ENCODE peak calls at places on chromosomes 5 and 9, in ten cellular contexts. Q is CD4-positive, alpha-beta T cell; A is WERI-Rb-1; N is SK-N-SH; L is HAP-1; D is A673; W is ovary; T is CD4-positive, alpha-beta memory T cell; C is mammary epithelial cell; O is fibroblast of lung. J is an unnamed sample.

GRCh38 chr5:91848453-91848852 is 465.3 kb upstream of the ARRDC3 start:
- DNase-seq in Q (no peak), A (no peak), N (no peak), L (no peak), D (peak; percentile 74), W (no peak), T (no peak), C (peak; percentile 70), O (peak; percentile 94), J (no peak)

GRCh38 chr9:121871431-121872025 is 220.1 kb downstream of the DAB2IP start:
- DNase-seq in Q (no peak), A (no peak), N (no peak), L (no peak), D (no peak), W (no peak), T (no peak), C (peak; percentile 37), O (no peak), J (no peak)

GRCh38 chr5:160174780-160175437 is 54.4 kb upstream of the FABP6 start:
- DNase-seq in Q (no peak), A (no peak), N (no peak), L (no peak), D (no peak), W (no peak), T (no peak), C (no peak), O (no peak), J (no peak)

GRCh38 chr5:136620016-136620419 is 254.7 kb upstream of the TRPC7 start:
- DNase-seq in Q (no peak), A (no peak), N (no peak), L (no peak), D (no peak), W (no peak), T (no peak), C (no peak), O (no peak), J (no peak)

GRCh38 chr5:141957367-141957993 is 522 bp downstream of the PCDH12 start:
- DNase-seq in Q (no peak), A (peak; percentile 46), N (peak; percentile 42), L (no peak), D (no peak), W (no peak), T (no peak), C (no peak), O (no peak), J (no peak)

GRCh38 chr9:134205636-134206316 is 41.4 kb upstream of the RNU6ATAC start:
- DNase-seq in Q (no peak), A (no peak), N (peak; percentile 70), L (no peak), D (peak; percentile 89), W (peak; percentile 13), T (no peak), C (no peak), O (no peak), J (peak; percentile 28)

GRCh38 chr9:6428940-6429889 is 16.2 kb downstream of the UHRF2 start:
- DNase-seq in Q (no peak), A (no peak), N (no peak), L (no peak), D (no peak), W (no peak), T (peak; percentile 31), C (no peak), O (no peak), J (no peak)

GRCh38 chr5:92102313-92102712 is 719.2 kb upstream of the ARRDC3 start:
- DNase-seq in Q (no peak), A (no peak), N (no peak), L (no peak), D (no peak), W (no peak), T (no peak), C (no peak), O (no peak), J (no peak)

GRCh38 chr5:77645995-77646639 is 7.6 kb upstream of the OTP start:
- DNase-seq in Q (no peak), A (no peak), N (no peak), L (no peak), D (no peak), W (no peak), T (no peak), C (no peak), O (no peak), J (no peak)

GRCh38 chr5:77642915-77643653 is 4.6 kb upstream of the OTP start:
- DNase-seq in Q (no peak), A (no peak), N (peak; percentile 51), L (no peak), D (no peak), W (no peak), T (no peak), C (no peak), O (no peak), J (no peak)

GRCh38 chr5:77645158-77645994 is 6.9 kb upstream of the OTP start:
- DNase-seq in Q (no peak), A (peak; percentile 68), N (peak; percentile 93), L (peak; percentile 78), D (peak; percentile 43), W (no peak), T (no peak), C (no peak), O (no peak), J (peak; percentile 74)

GRCh38 chr5:77643654-77644404 is 5.3 kb upstream of the OTP start:
- DNase-seq in Q (no peak), A (no peak), N (peak; percentile 26), L (no peak), D (no peak), W (no peak), T (no peak), C (no peak), O (no peak), J (no peak)

GRCh38 chr5:77644443-77645157 is 6.1 kb upstream of the OTP start:
- DNase-seq in Q (no peak), A (no peak), N (peak; percentile 44), L (no peak), D (no peak), W (no peak), T (no peak), C (no peak), O (no peak), J (no peak)
- H3K27me3 ChIP-seq in Q (peaks cover 85% of the 10 kb centered on the region), A (peaks cover 7% of the 10 kb centered on the region), N (peaks cover 91% of the 10 kb centered on the region), L (peaks cover 39% of the 10 kb centered on the region), D (peaks cover 99% of the 10 kb centered on the region), W (no peaks in the 10 kb centered on the region), T (peaks cover 65% of the 10 kb centered on the region), C (peaks cover 66% of the 10 kb centered on the region), O (peaks cover 62% of the 10 kb centered on the region), J (peaks cover 85% of the 10 kb centered on the region)

DNA sequence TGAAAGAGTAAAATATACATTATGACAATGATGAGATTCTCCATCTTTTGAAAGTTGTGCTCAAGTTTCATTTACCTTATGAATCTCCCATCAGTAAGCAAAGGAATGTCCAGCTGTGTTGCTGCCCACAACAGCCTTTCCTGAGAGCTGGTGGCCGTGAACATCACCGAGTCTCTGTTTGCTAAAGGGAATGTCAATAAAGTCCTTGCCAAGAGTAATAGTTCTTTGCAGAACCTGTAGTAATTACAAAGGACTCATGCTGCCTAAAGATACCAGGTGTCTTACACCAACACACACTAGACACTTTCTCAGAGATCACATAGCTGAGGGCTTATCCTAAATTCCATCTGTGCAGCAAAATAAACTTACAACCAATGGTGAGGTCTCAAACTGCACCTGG is 111.2 kb upstream of the DAPK1 start:
- DNase-seq in Q (no peak), A (no peak), N (no peak), L (no peak), D (no peak), W (no peak), T (no peak), C (peak; percentile 71), O (no peak), J (no peak)
- H3K27me3 ChIP-seq in Q (no peaks in the 10 kb centered on the region), A (no peaks in the 10 kb centered on the region), N (no peaks in the 10 kb centered on the region), L (no peaks in the 10 kb centered on the region), D (no peaks in the 10 kb centered on the region), W (no peaks in the 10 kb centered on the region), T (no peaks in the 10 kb centered on the region), C (no peaks in the 10 kb centered on the region), O (no peaks in the 10 kb centered on the region), J (no peaks in the 10 kb centered on the region)

DNA sequence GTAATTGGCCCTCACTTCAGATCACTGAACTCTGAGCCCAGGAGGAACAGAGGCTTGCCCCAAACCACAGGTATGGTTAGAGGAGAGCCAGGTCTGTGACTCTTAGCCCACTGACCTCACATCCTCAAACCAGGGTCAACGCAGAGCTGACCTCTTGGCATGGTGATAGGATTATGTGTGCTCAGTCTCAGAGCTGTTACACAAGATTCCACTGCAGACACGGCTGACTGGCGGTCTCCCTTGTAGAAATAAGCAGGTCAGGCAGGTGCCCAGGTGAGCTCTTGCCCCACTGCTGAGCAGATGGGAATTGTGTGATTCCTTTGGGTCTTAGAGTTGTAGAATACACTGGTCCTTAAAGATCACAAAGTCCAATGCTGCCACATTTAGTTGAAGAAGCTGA is 66.0 kb upstream of the PITX1 start:
- DNase-seq in Q (no peak), A (no peak), N (no peak), L (no peak), D (no peak), W (no peak), T (no peak), C (no peak), O (no peak), J (no peak)
- H3K27me3 ChIP-seq in Q (no peaks in the 10 kb centered on the region), A (no peaks in the 10 kb centered on the region), N (peaks cover 29% of the 10 kb centered on the region), L (no peaks in the 10 kb centered on the region), D (no peaks in the 10 kb centered on the region), W (no peaks in the 10 kb centered on the region), T (no peaks in the 10 kb centered on the region), C (no peaks in the 10 kb centered on the region), O (peaks cover 16% of the 10 kb centered on the region), J (no peaks in the 10 kb centered on the region)

GRCh38 chr5:174721522-174722432 is 2.6 kb upstream of the MSX2 start:
- DNase-seq in Q (no peak), A (no peak), N (no peak), L (no peak), D (no peak), W (no peak), T (no peak), C (no peak), O (no peak), J (no peak)

GRCh38 chr5:174723979-174724483 is 351 bp upstream of the MSX2 start:
- DNase-seq in Q (no peak), A (no peak), N (peak; percentile 55), L (peak; percentile 29), D (no peak), W (no peak), T (no peak), C (peak; percentile 34), O (peak; percentile 31), J (peak; percentile 32)

GRCh38 chr5:174724484-174725260 is at the start of gene MSX2:
- DNase-seq in Q (no peak), A (no peak), N (peak; percentile 97), L (peak; percentile 93), D (peak; percentile 82), W (peak; percentile 59), T (peak; percentile 21), C (peak; percentile 88), O (peak; percentile 88), J (peak; percentile 93)

GRCh38 chr5:174722500-174722899 is 1.9 kb upstream of the MSX2 start:
- DNase-seq in Q (no peak), A (no peak), N (no peak), L (no peak), D (no peak), W (no peak), T (no peak), C (no peak), O (no peak), J (no peak)

DNA sequence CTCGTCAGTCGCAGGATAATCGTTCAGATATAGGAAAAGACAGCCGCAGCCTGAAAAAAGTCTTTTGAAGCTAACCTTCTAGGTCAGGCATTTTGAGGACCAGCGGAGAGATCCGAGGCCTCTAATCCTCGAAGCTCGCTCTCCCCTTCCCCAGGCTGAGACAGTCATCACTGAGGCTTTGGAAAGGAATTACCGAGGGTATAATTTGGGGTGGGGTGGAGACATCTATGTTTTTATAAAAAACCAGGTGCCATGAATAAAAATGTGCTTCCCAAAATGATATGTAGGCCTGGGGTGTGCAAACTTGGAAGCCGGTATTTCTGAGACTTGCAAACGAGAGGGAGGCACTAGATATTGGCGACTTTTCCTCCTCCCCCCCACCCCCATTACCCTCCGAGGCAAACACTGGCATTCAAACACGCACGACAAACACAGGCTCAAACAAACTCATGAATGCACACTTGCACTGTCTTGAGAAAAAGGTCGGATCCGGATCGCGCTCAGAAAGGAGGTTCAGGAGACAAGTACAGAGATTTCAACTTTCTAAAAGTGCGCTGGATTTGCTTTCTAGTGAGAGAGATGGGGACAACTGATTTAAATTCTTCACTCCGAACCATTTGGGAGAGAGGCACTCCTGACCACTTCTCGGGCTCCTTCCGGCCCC is 935 bp upstream of the MSX2 start:
- DNase-seq in Q (no peak), A (no peak), N (no peak), L (no peak), D (no peak), W (no peak), T (no peak), C (no peak), O (no peak), J (no peak)
- H3K27me3 ChIP-seq in Q (peaks cover 93% of the 10 kb centered on the region), A (peaks cover 94% of the 10 kb centered on the region), N (peaks cover 34% of the 10 kb centered on the region), L (no peaks in the 10 kb centered on the region), D (peaks cover 99% of the 10 kb centered on the region), W (no peaks in the 10 kb centered on the region), T (peaks cover 51% of the 10 kb centered on the region), C (peaks cover 18% of the 10 kb centered on the region), O (peaks cover 35% of the 10 kb centered on the region), J (peaks cover 12% of the 10 kb centered on the region)

J was measured in BE2C.